ENCODE peak calls at places on chromosome 10, in eight cellular contexts. One of them, this sample, is unnamed.

GRCh38 chr10:100504101-100504500 is 15.6 kb downstream of the SEC31B start:
- DNase-seq in H9: no peak
- DNase-seq in keratinocyte: no peak
- DNase-seq in OCI-LY7: peak
- DNase-seq in left ventricle myocardium inferior: no peak
- DNase-seq in GM12865: no peak
- DNase-seq in glutamatergic neuron: no peak
- DNase-seq in gastrocnemius medialis: no peak
- DNase-seq in this sample: peak

GRCh38 chr10:90602815-90603600 is 254.8 kb downstream of the HTR7 start:
- DNase-seq in H9: no peak
- DNase-seq in keratinocyte: no peak
- DNase-seq in OCI-LY7: no peak
- DNase-seq in left ventricle myocardium inferior: no peak
- DNase-seq in GM12865: no peak
- DNase-seq in glutamatergic neuron: no peak
- DNase-seq in gastrocnemius medialis: no peak
- DNase-seq in this sample: no peak

GRCh38 chr10:93598157-93598556 is 2.9 kb downstream of the RBP4 start:
- DNase-seq in H9: no peak
- DNase-seq in keratinocyte: no peak
- DNase-seq in OCI-LY7: no peak
- DNase-seq in left ventricle myocardium inferior: no peak
- DNase-seq in GM12865: no peak
- DNase-seq in glutamatergic neuron: no peak
- DNase-seq in gastrocnemius medialis: no peak
- DNase-seq in this sample: no peak

GRCh38 chr10:47243791-47244190 is 56.2 kb upstream of the GDF10 start:
- DNase-seq in H9: peak
- DNase-seq in keratinocyte: no peak
- DNase-seq in OCI-LY7: no peak
- DNase-seq in left ventricle myocardium inferior: no peak
- DNase-seq in GM12865: no peak
- DNase-seq in glutamatergic neuron: peak
- DNase-seq in gastrocnemius medialis: peak
- DNase-seq in this sample: no peak

GRCh38 chr10:13527864-13528137 is 1.0 kb downstream of the BEND7 start:
- DNase-seq in H9: no peak
- DNase-seq in keratinocyte: no peak
- DNase-seq in OCI-LY7: no peak
- DNase-seq in left ventricle myocardium inferior: no peak
- DNase-seq in GM12865: no peak
- DNase-seq in glutamatergic neuron: no peak
- DNase-seq in gastrocnemius medialis: no peak
- DNase-seq in this sample: no peak

GRCh38 chr10:98266647-98267046 is 1.3 kb downstream of the LOXL4 start:
- DNase-seq in H9: no peak
- DNase-seq in keratinocyte: no peak
- DNase-seq in OCI-LY7: no peak
- DNase-seq in left ventricle myocardium inferior: no peak
- DNase-seq in GM12865: no peak
- DNase-seq in glutamatergic neuron: no peak
- DNase-seq in gastrocnemius medialis: no peak
- DNase-seq in this sample: no peak

GRCh38 chr10:105950410-105950809 is 1214.1 kb downstream of the SORCS1 start:
- DNase-seq in H9: peak
- DNase-seq in keratinocyte: no peak
- DNase-seq in OCI-LY7: peak
- DNase-seq in left ventricle myocardium inferior: peak
- DNase-seq in GM12865: peak
- DNase-seq in glutamatergic neuron: peak
- DNase-seq in gastrocnemius medialis: no peak
- DNase-seq in this sample: peak

GRCh38 chr10:100022403-100022802 is 12.7 kb upstream of the DNMBP start:
- DNase-seq in H9: no peak
- DNase-seq in keratinocyte: no peak
- DNase-seq in OCI-LY7: no peak
- DNase-seq in left ventricle myocardium inferior: no peak
- DNase-seq in GM12865: no peak
- DNase-seq in glutamatergic neuron: no peak
- DNase-seq in gastrocnemius medialis: no peak
- DNase-seq in this sample: peak

GRCh38 chr10:92839191-92840085 is 8.9 kb upstream of the EXOC6 start:
- DNase-seq in H9: peak
- DNase-seq in keratinocyte: no peak
- DNase-seq in OCI-LY7: peak
- DNase-seq in left ventricle myocardium inferior: peak
- DNase-seq in GM12865: peak
- DNase-seq in glutamatergic neuron: peak
- DNase-seq in gastrocnemius medialis: peak
- DNase-seq in this sample: peak

GRCh38 chr10:16910795-16911164 is 93.6 kb upstream of the RSU1 start:
- DNase-seq in H9: no peak
- DNase-seq in keratinocyte: no peak
- DNase-seq in OCI-LY7: no peak
- DNase-seq in left ventricle myocardium inferior: no peak
- DNase-seq in GM12865: no peak
- DNase-seq in glutamatergic neuron: no peak
- DNase-seq in gastrocnemius medialis: no peak
- DNase-seq in this sample: no peak

GRCh38 chr10:17787087-17787942 is 21.8 kb upstream of the MRC1 start:
- DNase-seq in H9: no peak
- DNase-seq in keratinocyte: peak
- DNase-seq in OCI-LY7: no peak
- DNase-seq in left ventricle myocardium inferior: no peak
- DNase-seq in GM12865: no peak
- DNase-seq in glutamatergic neuron: no peak
- DNase-seq in gastrocnemius medialis: no peak
- DNase-seq in this sample: peak

GRCh38 chr10:132562177-132562915 is 24.8 kb downstream of the INPP5A start:
- DNase-seq in H9: no peak
- DNase-seq in keratinocyte: no peak
- DNase-seq in OCI-LY7: no peak
- DNase-seq in left ventricle myocardium inferior: no peak
- DNase-seq in GM12865: no peak
- DNase-seq in glutamatergic neuron: peak
- DNase-seq in gastrocnemius medialis: no peak
- DNase-seq in this sample: no peak

GRCh38 chr10:30755474-30755873 is 125.9 kb upstream of the LYZL2 start:
- DNase-seq in H9: no peak
- DNase-seq in keratinocyte: no peak
- DNase-seq in OCI-LY7: no peak
- DNase-seq in left ventricle myocardium inferior: peak
- DNase-seq in GM12865: no peak
- DNase-seq in glutamatergic neuron: no peak
- DNase-seq in gastrocnemius medialis: peak
- DNase-seq in this sample: no peak

DNA sequence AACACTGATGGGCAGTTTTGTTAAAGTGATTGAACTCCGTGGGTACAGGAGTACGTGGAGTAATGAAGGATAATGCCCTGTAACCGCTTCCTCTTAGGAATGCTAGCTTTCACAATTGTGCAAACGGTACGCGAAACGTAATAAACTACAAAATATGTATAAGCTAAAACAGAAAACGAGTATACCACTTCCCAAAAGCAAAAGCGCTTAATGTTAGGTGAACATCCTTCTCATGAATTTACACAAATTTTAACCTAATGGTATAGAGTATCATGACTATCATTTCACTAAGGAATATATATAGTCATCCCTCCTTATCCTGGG is 395 bp upstream of the ZNF25 start:
- DNase-seq in H9: no peak
- DNase-seq in keratinocyte: no peak
- DNase-seq in OCI-LY7: no peak
- DNase-seq in left ventricle myocardium inferior: no peak
- DNase-seq in GM12865: no peak
- DNase-seq in glutamatergic neuron: no peak
- DNase-seq in gastrocnemius medialis: no peak
- DNase-seq in this sample: no peak
- TF ChIP-seq CTCF in H9: no peak
- TF ChIP-seq CTCF in keratinocyte: no peak
- TF ChIP-seq CTCF in OCI-LY7: peak
- TF ChIP-seq CTCF in left ventricle myocardium inferior: peak
- TF ChIP-seq CTCF in GM12865: no peak
- TF ChIP-seq CTCF in glutamatergic neuron: peak
- TF ChIP-seq CTCF in gastrocnemius medialis: no peak
- TF ChIP-seq CTCF in this sample: no peak

DNA sequence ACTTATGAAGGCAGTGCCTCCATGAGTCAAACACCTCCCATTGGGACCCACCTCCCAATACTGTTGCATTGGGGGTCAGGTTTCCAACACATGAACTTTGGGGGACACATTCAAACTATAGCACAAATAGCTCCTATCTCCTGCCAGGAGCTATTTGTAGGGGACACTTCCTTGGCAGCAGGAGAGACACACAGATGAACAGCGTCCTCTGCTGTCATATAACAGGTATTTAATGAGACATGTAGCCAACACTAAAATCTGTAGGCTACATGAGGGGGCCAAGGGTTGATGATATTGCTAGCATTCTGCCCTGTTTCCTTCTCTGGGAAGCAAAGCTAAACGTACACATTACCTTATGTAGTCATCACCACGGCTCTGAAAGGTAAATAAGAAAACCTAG is 2.6 kb upstream of the GPR26 start:
- DNase-seq in H9: no peak
- DNase-seq in keratinocyte: no peak
- DNase-seq in OCI-LY7: no peak
- DNase-seq in left ventricle myocardium inferior: no peak
- DNase-seq in GM12865: no peak
- DNase-seq in glutamatergic neuron: no peak
- DNase-seq in gastrocnemius medialis: no peak
- DNase-seq in this sample: no peak
- TF ChIP-seq CTCF in H9: peak
- TF ChIP-seq CTCF in keratinocyte: no peak
- TF ChIP-seq CTCF in OCI-LY7: no peak
- TF ChIP-seq CTCF in left ventricle myocardium inferior: no peak
- TF ChIP-seq CTCF in GM12865: no peak
- TF ChIP-seq CTCF in glutamatergic neuron: no peak
- TF ChIP-seq CTCF in gastrocnemius medialis: no peak
- TF ChIP-seq CTCF in this sample: peak

DNA sequence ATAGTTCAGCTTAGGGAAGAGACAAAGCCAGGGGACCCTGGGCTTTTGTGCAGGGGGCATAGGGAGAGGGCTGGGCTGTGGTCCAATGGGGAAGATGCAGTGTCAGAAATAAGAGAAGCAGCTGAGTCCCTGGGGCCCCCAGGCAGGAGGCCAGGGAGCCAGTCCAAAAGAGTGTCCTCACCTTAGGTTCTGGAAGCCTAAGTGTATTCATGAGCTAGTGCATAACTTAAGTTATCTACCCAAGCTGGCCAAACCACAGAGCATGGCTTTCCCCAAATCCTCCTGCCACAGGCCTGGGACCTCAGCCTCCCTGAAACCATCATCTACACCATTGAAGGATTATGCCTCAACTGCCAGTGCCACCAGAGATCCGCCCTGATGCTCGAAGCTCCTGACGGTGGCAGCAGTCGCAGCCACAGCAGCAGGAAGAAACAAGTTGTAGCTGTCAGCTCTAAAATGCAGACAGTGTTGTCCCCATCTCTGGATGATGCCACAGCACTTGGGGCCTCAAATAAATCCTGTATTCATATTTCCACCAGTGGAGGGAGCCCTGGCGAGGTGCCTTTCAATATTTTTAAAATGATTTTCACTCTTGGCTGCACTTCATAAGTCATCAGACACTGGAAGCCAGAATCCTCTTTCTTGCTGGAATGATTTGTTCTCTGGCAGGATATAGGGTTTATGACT is 574.6 kb downstream of the GRID1 start:
- DNase-seq in H9: no peak
- DNase-seq in keratinocyte: no peak
- DNase-seq in OCI-LY7: peak
- DNase-seq in left ventricle myocardium inferior: no peak
- DNase-seq in GM12865: peak
- DNase-seq in glutamatergic neuron: no peak
- DNase-seq in gastrocnemius medialis: peak
- DNase-seq in this sample: no peak
- TF ChIP-seq CTCF in H9: peak
- TF ChIP-seq CTCF in keratinocyte: no peak
- TF ChIP-seq CTCF in OCI-LY7: peak
- TF ChIP-seq CTCF in left ventricle myocardium inferior: peak
- TF ChIP-seq CTCF in GM12865: peak
- TF ChIP-seq CTCF in glutamatergic neuron: peak
- TF ChIP-seq CTCF in gastrocnemius medialis: no peak
- TF ChIP-seq CTCF in this sample: no peak

GRCh38 chr10:29301359-29301910 is 12.6 kb downstream of the LYZL1 start:
- DNase-seq in H9: no peak
- DNase-seq in keratinocyte: no peak
- DNase-seq in OCI-LY7: no peak
- DNase-seq in left ventricle myocardium inferior: no peak
- DNase-seq in GM12865: no peak
- DNase-seq in glutamatergic neuron: no peak
- DNase-seq in gastrocnemius medialis: no peak
- DNase-seq in this sample: no peak

GRCh38 chr10:29302499-29302898 is 13.6 kb downstream of the LYZL1 start:
- DNase-seq in H9: no peak
- DNase-seq in keratinocyte: no peak
- DNase-seq in OCI-LY7: no peak
- DNase-seq in left ventricle myocardium inferior: no peak
- DNase-seq in GM12865: no peak
- DNase-seq in glutamatergic neuron: no peak
- DNase-seq in gastrocnemius medialis: no peak
- DNase-seq in this sample: no peak

GRCh38 chr10:29306688-29307087 is 17.8 kb downstream of the LYZL1 start:
- DNase-seq in H9: no peak
- DNase-seq in keratinocyte: no peak
- DNase-seq in OCI-LY7: no peak
- DNase-seq in left ventricle myocardium inferior: no peak
- DNase-seq in GM12865: no peak
- DNase-seq in glutamatergic neuron: no peak
- DNase-seq in gastrocnemius medialis: no peak
- DNase-seq in this sample: no peak

GRCh38 chr10:29305031-29305335 is 16.1 kb downstream of the LYZL1 start:
- DNase-seq in H9: no peak
- DNase-seq in keratinocyte: no peak
- DNase-seq in OCI-LY7: no peak
- DNase-seq in left ventricle myocardium inferior: no peak
- DNase-seq in GM12865: no peak
- DNase-seq in glutamatergic neuron: no peak
- DNase-seq in gastrocnemius medialis: no peak
- DNase-seq in this sample: no peak

DNA sequence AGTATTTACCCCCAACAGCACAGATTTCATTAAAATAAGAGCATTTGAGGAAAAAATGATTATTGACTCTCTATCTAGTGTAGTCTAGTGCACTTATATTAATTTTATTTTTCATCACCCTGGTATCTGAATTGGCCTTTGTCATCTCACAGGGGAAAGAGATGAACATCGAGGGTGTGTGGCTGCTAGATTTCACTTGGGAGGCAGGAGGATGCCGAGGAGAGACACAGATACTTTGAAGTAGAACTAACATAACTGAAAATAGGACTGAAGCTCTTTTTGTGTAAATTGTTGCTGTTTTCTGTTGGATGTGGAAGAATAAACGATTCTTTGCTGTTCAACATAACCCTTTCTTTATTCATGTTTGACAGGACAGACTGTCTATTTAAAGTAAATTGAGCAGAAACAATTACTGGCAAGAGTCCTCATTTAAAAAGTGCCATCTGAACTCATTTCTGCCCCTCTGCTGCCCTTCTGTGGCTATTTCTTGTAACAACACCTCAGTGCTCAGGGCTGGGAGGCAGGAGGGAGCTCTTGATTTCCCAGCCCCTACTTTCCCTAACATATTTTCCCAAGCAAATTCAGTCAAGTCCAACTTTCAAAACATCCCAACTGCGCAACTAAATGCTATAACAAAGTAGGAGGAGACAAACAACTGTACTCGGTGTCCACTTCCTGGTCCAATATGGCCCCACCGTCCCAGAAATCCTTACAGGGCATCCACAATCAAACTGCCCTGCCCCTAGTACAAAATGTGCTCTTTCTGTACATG is 15.6 kb downstream of the LYZL1 start:
- DNase-seq in H9: peak
- DNase-seq in keratinocyte: no peak
- DNase-seq in OCI-LY7: peak
- DNase-seq in left ventricle myocardium inferior: peak
- DNase-seq in GM12865: peak
- DNase-seq in glutamatergic neuron: peak
- DNase-seq in gastrocnemius medialis: peak
- DNase-seq in this sample: peak
- TF ChIP-seq CTCF in H9: peak
- TF ChIP-seq CTCF in keratinocyte: peak
- TF ChIP-seq CTCF in OCI-LY7: peak
- TF ChIP-seq CTCF in left ventricle myocardium inferior: peak
- TF ChIP-seq CTCF in GM12865: peak
- TF ChIP-seq CTCF in glutamatergic neuron: peak
- TF ChIP-seq CTCF in gastrocnemius medialis: peak
- TF ChIP-seq CTCF in this sample: peak

This sample was measured in HFFc6.